ENCODE peak calls at places on chromosomes 2 and 18, in four cellular contexts. E is thoracic aorta, N is IMR-90, Y is heart left ventricle. X is an unnamed sample. For H3K36me3, the result is how much of the 10 kb centered on the place peaks cover.

GRCh38 chr2:172305066-172305465 is 122.3 kb upstream of the ITGA6 start:
- DNase-seq in E (no peak), N (no peak), Y (no peak), X (no peak)

GRCh38 chr18:989423-989822 is 84.8 kb downstream of the ADCYAP1 start:
- DNase-seq in E (no peak), N (no peak), Y (no peak), X (no peak)

GRCh38 chr2:3586220-3586619 is 8.7 kb upstream of the COLEC11 start:
- DNase-seq in E (no peak), N (no peak), Y (no peak), X (no peak)

GRCh38 chr18:7172611-7173010 is 55.0 kb upstream of the LAMA1 start:
- DNase-seq in E (no peak), N (no peak), Y (no peak), X (no peak)

GRCh38 chr2:145350011-145350410 is 830.1 kb upstream of the ZEB2 start:
- DNase-seq in E (no peak), N (peak), Y (no peak), X (no peak)

GRCh38 chr2:203758841-203759691 is 52.6 kb downstream of the CD28 start:
- DNase-seq in E (no peak), N (peak), Y (no peak), X (no peak)

GRCh38 chr2:9554841-9555337 is 741 bp downstream of the ADAM17 start:
- DNase-seq in E (no peak), N (peak), Y (no peak), X (no peak)

GRCh38 chr2:32277674-32278475 is at the start of gene YIPF4:
- DNase-seq in E (peak), N (peak), Y (peak), X (peak)

GRCh38 chr2:98297817-98298684 is 48.2 kb upstream of the CNGA3 start:
- DNase-seq in E (no peak), N (no peak), Y (no peak), X (no peak)

GRCh38 chr18:2391470-2391869 is 179.8 kb downstream of the METTL4 start:
- DNase-seq in E (no peak), N (no peak), Y (no peak), X (no peak)

GRCh38 chr2:222610746-222611145 is 45.1 kb downstream of the FARSB start:
- DNase-seq in E (no peak), N (peak), Y (no peak), X (no peak)

GRCh38 chr18:77486985-77487384 is 237.3 kb downstream of the GALR1 start:
- DNase-seq in E (no peak), N (no peak), Y (no peak), X (no peak)

GRCh38 chr2:211085056-211085680 is 528.8 kb downstream of the CPS1 start:
- DNase-seq in E (no peak), N (peak), Y (no peak), X (no peak)

GRCh38 chr18:31156831-31157763 is 5.6 kb downstream of the DSC1 start:
- DNase-seq in E (no peak), N (no peak), Y (no peak), X (no peak)

GRCh38 chr2:186995092-186995491 is 146.1 kb upstream of the ZSWIM2 start:
- DNase-seq in E (no peak), N (peak), Y (no peak), X (no peak)

GRCh38 chr18:13446581-13447470 is 228.3 kb downstream of the LDLRAD4 start:
- DNase-seq in E (no peak), N (no peak), Y (peak), X (peak)

GRCh38 chr18:26407721-26408601 is 140.4 kb downstream of the KCTD1 start:
- DNase-seq in E (no peak), N (no peak), Y (no peak), X (no peak)

GRCh38 chr2:146123256-146123655 is 1603.3 kb upstream of the ZEB2 start:
- DNase-seq in E (no peak), N (no peak), Y (no peak), X (no peak)

GRCh38 chr2:42105330-42106256 is 57.8 kb downstream of the PKDCC start:
- DNase-seq in E (no peak), N (no peak), Y (peak), X (peak)

GRCh38 chr2:227824711-227825110 is 11.1 kb downstream of the CCL20 start:
- DNase-seq in E (no peak), N (peak), Y (no peak), X (no peak)

GRCh38 chr2:121184248-121184862 is 100.6 kb downstream of the TFCP2L1 start:
- DNase-seq in E (no peak), N (no peak), Y (no peak), X (no peak)

GRCh38 chr18:55381277-55381676 is 206.7 kb downstream of the TCF4 start:
- DNase-seq in E (no peak), N (peak), Y (no peak), X (no peak)

GRCh38 chr2:239313776-239314175 is 87.0 kb downstream of the HDAC4 start:
- DNase-seq in E (no peak), N (no peak), Y (no peak), X (no peak)

GRCh38 chr2:215637658-215638057 is 201.8 kb upstream of the FN1 start:
- DNase-seq in E (no peak), N (peak), Y (no peak), X (no peak)

GRCh38 chr18:48942086-48942485 is 8.7 kb downstream of the SMAD7 start:
- DNase-seq in E (no peak), N (no peak), Y (no peak), X (no peak)

GRCh38 chr2:102698369-102699111 is 63.3 kb upstream of the TMEM182 start:
- DNase-seq in E (peak), N (no peak), Y (no peak), X (no peak)

GRCh38 chr2:42072349-42073118 is 24.7 kb downstream of the PKDCC start:
- DNase-seq in E (no peak), N (peak), Y (peak), X (peak)

GRCh38 chr2:17337507-17337906 is 180.7 kb downstream of the RAD51AP2 start:
- DNase-seq in E (no peak), N (no peak), Y (no peak), X (no peak)

GRCh38 chr2:233179848-233180368 is 71.6 kb upstream of the ATG16L1 start:
- DNase-seq in E (no peak), N (no peak), Y (no peak), X (no peak)

GRCh38 chr18:57149031-57149430 is 2.1 kb downstream of the BOD1L2 start:
- DNase-seq in E (no peak), N (no peak), Y (no peak), X (no peak)

GRCh38 chr2:233844064-233844807 is 10.1 kb downstream of the HJURP start:
- DNase-seq in E (no peak), N (no peak), Y (no peak), X (no peak)

GRCh38 chr2:221767106-221767878 is 195.2 kb upstream of the EPHA4 start:
- DNase-seq in E (no peak), N (peak), Y (no peak), X (no peak)

GRCh38 chr2:54475919-54476318 is 19.8 kb downstream of the SPTBN1 start:
- DNase-seq in E (no peak), N (no peak), Y (no peak), X (no peak)

GRCh38 chr2:168378960-168379669 is 77.0 kb upstream of the CERS6 start:
- DNase-seq in E (no peak), N (no peak), Y (no peak), X (no peak)

GRCh38 chr2:204012081-204012653 is 75.6 kb downstream of the ICOS start:
- DNase-seq in E (no peak), N (no peak), Y (no peak), X (no peak)

GRCh38 chr2:229407170-229407569 is 136.1 kb upstream of the PID1 start:
- DNase-seq in E (peak), N (peak), Y (peak), X (peak)

GRCh38 chr2:181185428-181185827 is 205.0 kb downstream of the UBE2E3 start:
- DNase-seq in E (no peak), N (no peak), Y (no peak), X (no peak)

DNA sequence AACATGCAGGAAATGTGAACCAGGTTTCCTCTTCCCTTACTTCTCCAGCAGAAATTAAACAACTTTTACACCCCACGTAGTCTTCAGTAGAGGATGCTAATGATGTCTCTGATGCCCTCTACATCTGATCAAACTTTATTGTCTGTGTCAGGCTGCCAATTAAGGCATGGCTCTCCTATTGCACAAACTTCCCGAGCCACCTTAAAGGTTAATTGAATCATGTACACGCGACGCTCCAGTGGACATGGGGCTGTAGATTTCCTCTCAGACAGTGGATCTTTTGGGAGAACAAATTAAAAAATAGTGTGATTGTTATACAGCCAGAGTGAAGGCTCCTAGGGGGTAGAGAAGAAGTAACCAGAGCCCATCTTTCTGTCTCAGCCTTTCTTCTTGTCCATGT is 301.6 kb downstream of the SMAD2 start:
- DNase-seq in E (no peak), N (no peak), Y (no peak), X (no peak)
- TF ChIP-seq CTCF in E (no peak), N (no peak), Y (no peak), X (no peak)

GRCh38 chr2:100842241-100842922 is 22.4 kb downstream of the NPAS2 start:
- DNase-seq in E (no peak), N (no peak), Y (no peak), X (no peak)
- H3K27ac ChIP-seq in E (no peak), N (no peak), Y (no peak), X (no peak)

GRCh38 chr2:46087492-46087891 is 209.7 kb upstream of the EPAS1 start:
- DNase-seq in E (no peak), N (peak), Y (no peak), X (no peak)
- H3K36me3 ChIP-seq in E (under half), N (under half), Y (under half), X (under half)

GRCh38 chr2:73267008-73267407 is 17.3 kb downstream of the FBXO41 start:
- DNase-seq in E (no peak), N (no peak), Y (no peak), X (no peak)

GRCh38 chr2:73268368-73268830 is 15.9 kb downstream of the FBXO41 start:
- DNase-seq in E (no peak), N (no peak), Y (no peak), X (no peak)

GRCh38 chr2:73266061-73266891 is 18.0 kb downstream of the FBXO41 start:
- DNase-seq in E (no peak), N (peak), Y (no peak), X (no peak)

GRCh38 chr2:73269686-73270465 is 14.4 kb downstream of the FBXO41 start:
- DNase-seq in E (no peak), N (no peak), Y (no peak), X (no peak)

GRCh38 chr2:73268831-73269685 is 15.2 kb downstream of the FBXO41 start:
- DNase-seq in E (no peak), N (peak), Y (no peak), X (no peak)
- TF ChIP-seq CTCF in E (no peak), N (peak), Y (no peak), X (peak)

DNA sequence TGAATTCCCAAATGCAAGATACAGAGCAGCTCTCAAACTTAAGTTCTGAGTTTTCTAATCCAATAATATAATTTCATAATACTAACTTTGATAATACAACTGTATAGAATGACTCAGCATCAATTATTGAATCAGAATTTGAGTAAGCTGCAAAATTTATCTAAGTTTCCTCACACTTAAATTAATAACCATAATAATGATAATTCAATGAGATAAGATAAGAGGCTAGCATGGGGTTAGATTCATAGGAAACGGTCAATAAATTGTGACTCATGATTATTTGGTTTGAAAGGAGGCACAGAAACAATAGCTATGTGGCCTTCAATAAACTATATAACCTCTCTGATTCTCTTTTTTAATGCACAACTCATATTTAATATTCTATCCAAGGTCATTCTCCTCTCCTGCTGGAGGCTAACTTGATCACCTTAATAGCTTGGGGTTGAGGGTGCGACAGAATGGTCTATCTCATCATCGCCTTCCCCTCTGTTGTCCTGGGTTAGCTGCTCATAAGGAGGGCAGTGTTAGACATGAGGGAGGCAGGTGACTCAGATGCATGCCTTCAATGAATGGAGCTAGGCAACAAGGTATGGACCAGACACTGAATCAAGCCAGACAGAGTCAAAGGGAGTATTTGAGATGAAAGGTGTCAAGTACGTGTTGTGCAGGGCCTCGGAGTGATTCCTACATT is 36.2 kb upstream of the BMP10 start:
- DNase-seq in E (no peak), N (no peak), Y (no peak), X (no peak)
- H3K27ac ChIP-seq in E (no peak), N (no peak), Y (no peak), X (no peak)

X was measured in psoas muscle.